ENCODE peak calls at places on chromosomes 4 and X, in ten cellular contexts. E is tibial nerve; N is HCT116; C is lower lobe of right lung; V is right cardiac atrium; G is mammary epithelial cell; W is IMR-90; D is OCI-LY7; O is H1; Z is effector memory CD4-positive, alpha-beta T cell. H is an unnamed sample.

GRCh38 chr4:9996319-9997110 is 24.8 kb downstream of the SLC2A9 start:
- DNase-seq in V (no peak), E (no peak), N (no peak), O (no peak), W (peak; percentile 45), Z (no peak), C (no peak), D (no peak), G (no peak), H (no peak)

GRCh38 chrX:2513120-2513664 is 12.4 kb upstream of the DHRSX start:
- DNase-seq in D (peak; percentile 56), E (no peak), N (no peak), O (no peak), G (no peak), C (no peak), Z (no peak), W (no peak), V (no peak), H (no peak)

GRCh38 chr4:7766661-7767345 is 172.9 kb downstream of the AFAP1 start:
- DNase-seq in Z (no peak), N (no peak), O (no peak), C (peak; percentile 29), G (no peak), E (no peak), D (no peak), W (no peak), V (peak; percentile 42), H (no peak)

GRCh38 chrX:10722804-10723364 is 102.5 kb upstream of the MID1 start:
- DNase-seq in W (peak; percentile 67), O (peak; percentile 76), Z (no peak), N (peak; percentile 10), E (peak; percentile 36), D (peak; percentile 21), G (peak; percentile 23), C (no peak), V (peak; percentile 31), H (no peak)

GRCh38 chr4:54100607-54101189 is 735 bp downstream of the GSX2 start:
- DNase-seq in D (no peak), G (no peak), W (no peak), N (no peak), E (no peak), O (peak; percentile 61), C (no peak), V (no peak), Z (no peak), H (no peak)

GRCh38 chrX:107199491-107199890 is 6.7 kb downstream of the NUP62CL start:
- DNase-seq in E (no peak), Z (no peak), W (no peak), C (no peak), N (no peak), D (no peak), V (no peak), O (no peak), G (no peak), H (no peak)

GRCh38 chr4:100695039-100695654 is 177.3 kb upstream of the EMCN start:
- DNase-seq in O (no peak), G (no peak), Z (no peak), E (no peak), D (no peak), W (no peak), C (no peak), V (no peak), N (no peak), H (no peak)

GRCh38 chrX:109830704-109831206 is 97.7 kb upstream of the ACSL4 start:
- DNase-seq in N (no peak), C (no peak), D (no peak), Z (no peak), W (peak; percentile 75), V (no peak), G (no peak), E (no peak), O (no peak), H (no peak)

GRCh38 chr4:186192068-186192751 is 843 bp downstream of the CYP4V2 start:
- DNase-seq in C (no peak), O (peak; percentile 72), G (peak; percentile 50), W (peak; percentile 48), D (peak; percentile 49), Z (no peak), N (no peak), V (peak; percentile 42), E (no peak), H (peak; percentile 54)

GRCh38 chrX:311156-312129 is 7.2 kb downstream of the GTPBP6 start:
- DNase-seq in V (no peak), C (peak; percentile 47), E (no peak), G (no peak), W (no peak), Z (no peak), D (no peak), N (no peak), O (no peak), H (no peak)

GRCh38 chr4:42371306-42372063 is 25.8 kb upstream of the SHISA3 start:
- DNase-seq in O (no peak), V (no peak), Z (no peak), C (no peak), D (peak; percentile 63), G (peak; percentile 9), N (peak; percentile 33), W (peak; percentile 60), E (no peak), H (peak; percentile 3)

GRCh38 chr4:158789853-158790252 is 21.0 kb downstream of the FNIP2 start:
- DNase-seq in O (no peak), Z (no peak), C (no peak), N (no peak), W (no peak), G (no peak), E (no peak), D (no peak), V (no peak), H (no peak)
- H3K27ac ChIP-seq in O (no peak overlapping the region), Z (no peak overlapping the region), C (no peak overlapping the region), N (no peak overlapping the region), W (no peak overlapping the region), G (no peak overlapping the region), E (no peak overlapping the region), D (no peak overlapping the region), V (no peak overlapping the region), H (no peak overlapping the region)

DNA sequence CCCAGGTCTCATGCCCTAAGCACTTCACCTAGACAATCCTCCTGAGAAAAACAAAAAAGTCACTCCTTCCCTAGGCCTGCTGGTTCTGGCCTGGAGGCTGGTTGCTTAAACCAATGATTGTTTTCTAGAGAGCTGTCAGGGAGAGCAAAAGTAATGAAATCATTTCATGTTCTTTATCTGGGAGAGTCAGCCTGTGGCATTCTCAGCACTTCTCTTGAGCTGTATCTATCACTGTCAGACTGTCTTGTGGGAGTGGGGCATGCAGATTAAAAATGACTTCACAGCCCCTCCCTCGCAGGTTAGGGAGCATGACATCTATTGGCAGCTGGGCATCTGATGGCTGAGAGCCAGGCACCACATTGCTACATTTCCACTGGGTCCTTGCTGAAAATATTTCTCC is 20.4 kb upstream of the TMEM154 start:
- DNase-seq in D (no peak), E (no peak), G (peak; percentile 54), V (no peak), W (no peak), Z (no peak), N (no peak), O (peak; percentile 54), C (no peak), H (no peak)
- H3K4me3 ChIP-seq in D (no peak overlapping the region), E (no peak overlapping the region), G (no peak overlapping the region), V (no peak overlapping the region), W (no peak overlapping the region), Z (no peak overlapping the region), N (no peak overlapping the region), O (no peak overlapping the region), C (no peak overlapping the region), H (no peak overlapping the region)

DNA sequence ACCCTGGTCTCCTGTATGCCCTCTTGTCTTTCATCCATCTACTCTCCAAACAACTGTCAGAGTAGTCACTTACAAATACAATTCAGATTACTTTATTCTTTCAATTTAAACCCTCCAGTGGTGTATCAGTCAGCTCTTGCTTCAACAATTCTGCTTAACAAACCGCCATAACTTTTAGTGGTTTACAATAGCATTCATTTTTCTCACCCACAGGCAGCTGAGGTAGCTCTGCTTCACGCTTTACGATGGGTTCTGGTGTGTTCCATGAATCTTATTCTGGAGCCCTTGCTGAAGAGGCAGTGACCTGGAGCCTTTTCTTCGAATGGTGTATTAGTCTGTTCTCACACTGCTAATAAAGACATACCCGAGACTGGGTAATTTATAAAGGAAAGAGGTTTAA is 86.2 kb upstream of the CAMK2D start:
- DNase-seq in Z (no peak), W (no peak), V (no peak), C (no peak), N (no peak), D (no peak), G (no peak), E (no peak), O (no peak), H (no peak)
- H3K4me1 ChIP-seq in Z (no peaks in the 10 kb centered on the region), W (peaks cover 2% of the 10 kb centered on the region), V (peaks cover 4% of the 10 kb centered on the region), C (no peaks in the 10 kb centered on the region), N (no peaks in the 10 kb centered on the region), D (no peaks in the 10 kb centered on the region), G (no peaks in the 10 kb centered on the region), E (no peaks in the 10 kb centered on the region), O (no peaks in the 10 kb centered on the region), H (no peaks in the 10 kb centered on the region)

DNA sequence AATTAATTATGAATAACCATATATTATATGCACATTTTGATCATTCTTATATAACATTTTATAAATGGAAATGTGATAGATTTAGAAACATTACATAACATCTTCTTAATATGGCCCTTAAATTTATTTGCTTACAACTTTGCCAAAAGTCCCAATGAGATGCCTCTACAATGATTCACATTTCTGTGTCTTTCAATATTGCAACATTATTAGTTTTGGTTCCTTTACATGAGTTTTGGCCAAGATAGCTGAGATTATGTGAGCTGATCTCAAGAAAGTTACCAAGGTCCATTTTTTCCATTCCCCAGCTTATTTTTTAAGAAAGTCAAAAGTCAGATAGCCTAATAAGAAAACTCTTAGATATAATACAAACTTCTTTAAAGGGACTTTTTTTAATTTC is 361.2 kb downstream of the PCDH7 start:
- DNase-seq in G (peak; percentile 16), C (no peak), W (peak; percentile 72), O (no peak), E (no peak), N (no peak), D (no peak), V (no peak), Z (no peak), H (no peak)
- H3K27ac ChIP-seq in G (no peak overlapping the region), C (no peak overlapping the region), W (peak overlapping the region; percentile 29), O (no peak overlapping the region), E (no peak overlapping the region), N (peak overlapping the region; percentile 56), D (no peak overlapping the region), V (no peak overlapping the region), Z (no peak overlapping the region), H (no peak overlapping the region)

H was measured in naive thymus-derived CD4-positive, alpha-beta T cell.